ENCODE peak calls at places on chromosomes 6 and 20, in eight cellular contexts. One of them, this sample, is unnamed.
A peak's percentile ranks its signal among the peaks of the same experiment; 100 is the strongest.

GRCh38 chr6:84161190-84161589 is 66.3 kb downstream of the CEP162 start:
- DNase-seq in heart right ventricle: no peak
- DNase-seq in upper lobe of left lung: no peak
- DNase-seq in left ventricle myocardium inferior: no peak
- DNase-seq in pancreas: no peak
- DNase-seq in lung: no peak
- DNase-seq in epithelial cell of esophagus: no peak
- DNase-seq in AG04450: no peak
- DNase-seq in this sample: no peak

GRCh38 chr6:119158057-119158848 is 79.8 kb upstream of the FAM184A start:
- DNase-seq in heart right ventricle: peak; percentile 36
- DNase-seq in upper lobe of left lung: peak; percentile 38
- DNase-seq in left ventricle myocardium inferior: peak; percentile 42
- DNase-seq in pancreas: no peak
- DNase-seq in lung: peak; percentile 41
- DNase-seq in epithelial cell of esophagus: no peak
- DNase-seq in AG04450: no peak
- DNase-seq in this sample: no peak

GRCh38 chr6:110415297-110415916 is at the start of gene DDO:
- DNase-seq in heart right ventricle: peak; percentile 82
- DNase-seq in upper lobe of left lung: peak; percentile 70
- DNase-seq in left ventricle myocardium inferior: peak; percentile 86
- DNase-seq in pancreas: peak; percentile 95
- DNase-seq in lung: peak; percentile 48
- DNase-seq in epithelial cell of esophagus: no peak
- DNase-seq in AG04450: no peak
- DNase-seq in this sample: peak; percentile 2

GRCh38 chr6:41712651-41713103 is 22.7 kb downstream of the TFEB start:
- DNase-seq in heart right ventricle: peak; percentile 77
- DNase-seq in upper lobe of left lung: peak; percentile 87
- DNase-seq in left ventricle myocardium inferior: peak; percentile 80
- DNase-seq in pancreas: peak; percentile 89
- DNase-seq in lung: peak; percentile 72
- DNase-seq in epithelial cell of esophagus: no peak
- DNase-seq in AG04450: no peak
- DNase-seq in this sample: peak; percentile 37

GRCh38 chr6:7201732-7202541 is 94.2 kb downstream of the RREB1 start:
- DNase-seq in heart right ventricle: peak; percentile 53
- DNase-seq in upper lobe of left lung: peak; percentile 85
- DNase-seq in left ventricle myocardium inferior: peak; percentile 52
- DNase-seq in pancreas: no peak
- DNase-seq in lung: peak; percentile 73
- DNase-seq in epithelial cell of esophagus: peak; percentile 15
- DNase-seq in AG04450: no peak
- DNase-seq in this sample: no peak

GRCh38 chr20:46205349-46205748 is 87.2 kb downstream of the CD40 start:
- DNase-seq in heart right ventricle: no peak
- DNase-seq in upper lobe of left lung: no peak
- DNase-seq in left ventricle myocardium inferior: no peak
- DNase-seq in pancreas: no peak
- DNase-seq in lung: no peak
- DNase-seq in epithelial cell of esophagus: no peak
- DNase-seq in AG04450: no peak
- DNase-seq in this sample: no peak

GRCh38 chr20:49024220-49024619 is 21.9 kb upstream of the CSE1L start:
- DNase-seq in heart right ventricle: no peak
- DNase-seq in upper lobe of left lung: no peak
- DNase-seq in left ventricle myocardium inferior: no peak
- DNase-seq in pancreas: no peak
- DNase-seq in lung: no peak
- DNase-seq in epithelial cell of esophagus: no peak
- DNase-seq in AG04450: no peak
- DNase-seq in this sample: no peak

GRCh38 chr20:54598351-54598750 is 123.0 kb downstream of the DOK5 start:
- DNase-seq in heart right ventricle: no peak
- DNase-seq in upper lobe of left lung: no peak
- DNase-seq in left ventricle myocardium inferior: no peak
- DNase-seq in pancreas: no peak
- DNase-seq in lung: no peak
- DNase-seq in epithelial cell of esophagus: no peak
- DNase-seq in AG04450: no peak
- DNase-seq in this sample: no peak

GRCh38 chr20:32528291-32528891 is 56.7 kb downstream of the NOL4L start:
- DNase-seq in heart right ventricle: peak; percentile 64
- DNase-seq in upper lobe of left lung: no peak
- DNase-seq in left ventricle myocardium inferior: peak; percentile 73
- DNase-seq in pancreas: peak; percentile 74
- DNase-seq in lung: no peak
- DNase-seq in epithelial cell of esophagus: no peak
- DNase-seq in AG04450: no peak
- DNase-seq in this sample: no peak

GRCh38 chr20:57638173-57638894 is 18.1 kb upstream of the ZBP1 start:
- DNase-seq in heart right ventricle: no peak
- DNase-seq in upper lobe of left lung: peak; percentile 60
- DNase-seq in left ventricle myocardium inferior: no peak
- DNase-seq in pancreas: no peak
- DNase-seq in lung: peak; percentile 34
- DNase-seq in epithelial cell of esophagus: no peak
- DNase-seq in AG04450: no peak
- DNase-seq in this sample: peak; percentile 38

GRCh38 chr6:113672691-113673149 is 184.4 kb upstream of the MARCKS start:
- DNase-seq in heart right ventricle: peak; percentile 70
- DNase-seq in upper lobe of left lung: peak; percentile 47
- DNase-seq in left ventricle myocardium inferior: peak; percentile 66
- DNase-seq in pancreas: peak; percentile 33
- DNase-seq in lung: peak; percentile 33
- DNase-seq in epithelial cell of esophagus: no peak
- DNase-seq in AG04450: no peak
- DNase-seq in this sample: no peak

GRCh38 chr6:109690373-109690739 is 646 bp downstream of the AK9 start:
- DNase-seq in heart right ventricle: peak; percentile 55
- DNase-seq in upper lobe of left lung: peak; percentile 86
- DNase-seq in left ventricle myocardium inferior: peak; percentile 41
- DNase-seq in pancreas: peak; percentile 80
- DNase-seq in lung: peak; percentile 66
- DNase-seq in epithelial cell of esophagus: peak; percentile 21
- DNase-seq in AG04450: no peak
- DNase-seq in this sample: peak; percentile 18

GRCh38 chr6:108167449-108167903 is 1.7 kb downstream of the NR2E1 start:
- DNase-seq in heart right ventricle: no peak
- DNase-seq in upper lobe of left lung: no peak
- DNase-seq in left ventricle myocardium inferior: no peak
- DNase-seq in pancreas: no peak
- DNase-seq in lung: no peak
- DNase-seq in epithelial cell of esophagus: no peak
- DNase-seq in AG04450: no peak
- DNase-seq in this sample: no peak

GRCh38 chr6:21199246-21199645 is 394.3 kb upstream of the SOX4 start:
- DNase-seq in heart right ventricle: no peak
- DNase-seq in upper lobe of left lung: no peak
- DNase-seq in left ventricle myocardium inferior: no peak
- DNase-seq in pancreas: no peak
- DNase-seq in lung: no peak
- DNase-seq in epithelial cell of esophagus: no peak
- DNase-seq in AG04450: no peak
- DNase-seq in this sample: no peak

GRCh38 chr6:12279322-12280098 is 10.7 kb upstream of the EDN1 start:
- DNase-seq in heart right ventricle: no peak
- DNase-seq in upper lobe of left lung: no peak
- DNase-seq in left ventricle myocardium inferior: no peak
- DNase-seq in pancreas: no peak
- DNase-seq in lung: no peak
- DNase-seq in epithelial cell of esophagus: no peak
- DNase-seq in AG04450: no peak
- DNase-seq in this sample: no peak

GRCh38 chr20:61044499-61044898 is 207.6 kb upstream of the CDH4 start:
- DNase-seq in heart right ventricle: no peak
- DNase-seq in upper lobe of left lung: no peak
- DNase-seq in left ventricle myocardium inferior: no peak
- DNase-seq in pancreas: no peak
- DNase-seq in lung: no peak
- DNase-seq in epithelial cell of esophagus: no peak
- DNase-seq in AG04450: no peak
- DNase-seq in this sample: no peak

GRCh38 chr6:4883298-4883697 is 107.1 kb downstream of the CDYL start:
- DNase-seq in heart right ventricle: no peak
- DNase-seq in upper lobe of left lung: no peak
- DNase-seq in left ventricle myocardium inferior: no peak
- DNase-seq in pancreas: peak; percentile 80
- DNase-seq in lung: no peak
- DNase-seq in epithelial cell of esophagus: no peak
- DNase-seq in AG04450: no peak
- DNase-seq in this sample: no peak

GRCh38 chr6:26045046-26045938 is 41.9 kb upstream of the HFE start:
- DNase-seq in heart right ventricle: peak; percentile 31
- DNase-seq in upper lobe of left lung: peak; percentile 86
- DNase-seq in left ventricle myocardium inferior: peak; percentile 57
- DNase-seq in pancreas: peak; percentile 48
- DNase-seq in lung: peak; percentile 90
- DNase-seq in epithelial cell of esophagus: peak; percentile 92
- DNase-seq in AG04450: peak; percentile 82
- DNase-seq in this sample: peak; percentile 98
- H3K4me3 ChIP-seq in heart right ventricle: peak overlapping the region; percentile 67
- H3K4me3 ChIP-seq in upper lobe of left lung: peak overlapping the region; percentile 45
- H3K4me3 ChIP-seq in left ventricle myocardium inferior: peak overlapping the region; percentile 67
- H3K4me3 ChIP-seq in pancreas: peak overlapping the region; percentile 13
- H3K4me3 ChIP-seq in lung: peak overlapping the region; percentile 28
- H3K4me3 ChIP-seq in epithelial cell of esophagus: peak overlapping the region; percentile 61
- H3K4me3 ChIP-seq in AG04450: peak overlapping the region; percentile 66
- H3K4me3 ChIP-seq in this sample: peak overlapping the region; percentile 71

DNA sequence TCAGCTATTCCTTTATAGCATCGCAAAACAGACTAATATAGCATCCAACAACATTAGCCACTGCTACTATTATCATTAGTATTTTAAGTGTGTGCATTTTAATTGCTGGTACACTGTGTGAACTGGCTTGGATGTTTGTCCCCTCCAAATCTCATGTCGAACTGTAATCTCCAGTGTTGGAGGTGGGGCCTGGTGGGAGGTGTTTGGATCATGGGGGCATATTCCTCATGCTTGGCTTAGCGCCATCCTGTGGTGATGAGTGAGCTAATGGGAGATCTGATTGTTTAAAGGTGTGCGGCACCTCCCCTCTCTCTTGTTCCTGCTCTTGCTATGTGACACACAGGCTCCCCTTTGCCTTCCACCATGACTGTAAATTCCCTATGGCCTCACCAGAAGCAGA is 12.4 kb upstream of the OSER1 start:
- DNase-seq in heart right ventricle: no peak
- DNase-seq in upper lobe of left lung: no peak
- DNase-seq in left ventricle myocardium inferior: peak; percentile 28
- DNase-seq in pancreas: no peak
- DNase-seq in lung: no peak
- DNase-seq in epithelial cell of esophagus: no peak
- DNase-seq in AG04450: no peak
- DNase-seq in this sample: no peak
- TF ChIP-seq CTCF in heart right ventricle: no peak
- TF ChIP-seq CTCF in upper lobe of left lung: no peak
- TF ChIP-seq CTCF in left ventricle myocardium inferior: no peak
- TF ChIP-seq CTCF in pancreas: no peak
- TF ChIP-seq CTCF in lung: no peak
- TF ChIP-seq CTCF in epithelial cell of esophagus: no peak
- TF ChIP-seq CTCF in AG04450: no peak
- TF ChIP-seq CTCF in this sample: peak; percentile 15

GRCh38 chr20:41140226-41141133 is 3.1 kb downstream of the PLCG1 start:
- DNase-seq in heart right ventricle: no peak
- DNase-seq in upper lobe of left lung: no peak
- DNase-seq in left ventricle myocardium inferior: no peak
- DNase-seq in pancreas: no peak
- DNase-seq in lung: no peak
- DNase-seq in epithelial cell of esophagus: no peak
- DNase-seq in AG04450: no peak
- DNase-seq in this sample: no peak
- H3K4me3 ChIP-seq in heart right ventricle: peak overlapping the region; percentile 97
- H3K4me3 ChIP-seq in upper lobe of left lung: no peak overlapping the region
- H3K4me3 ChIP-seq in left ventricle myocardium inferior: peak overlapping the region; percentile 77
- H3K4me3 ChIP-seq in pancreas: no peak overlapping the region
- H3K4me3 ChIP-seq in lung: no peak overlapping the region
- H3K4me3 ChIP-seq in epithelial cell of esophagus: no peak overlapping the region
- H3K4me3 ChIP-seq in AG04450: peak overlapping the region; percentile 15
- H3K4me3 ChIP-seq in this sample: no peak overlapping the region

GRCh38 chr6:149646599-149646998 is 1.9 kb downstream of the KATNA1 start:
- DNase-seq in heart right ventricle: no peak
- DNase-seq in upper lobe of left lung: no peak
- DNase-seq in left ventricle myocardium inferior: no peak
- DNase-seq in pancreas: no peak
- DNase-seq in lung: no peak
- DNase-seq in epithelial cell of esophagus: no peak
- DNase-seq in AG04450: no peak
- DNase-seq in this sample: no peak

GRCh38 chr6:149651056-149651455 is 2.5 kb upstream of the KATNA1 start:
- DNase-seq in heart right ventricle: no peak
- DNase-seq in upper lobe of left lung: no peak
- DNase-seq in left ventricle myocardium inferior: no peak
- DNase-seq in pancreas: no peak
- DNase-seq in lung: no peak
- DNase-seq in epithelial cell of esophagus: no peak
- DNase-seq in AG04450: no peak
- DNase-seq in this sample: no peak

GRCh38 chr6:149642829-149643580 is 5.5 kb downstream of the KATNA1 start:
- DNase-seq in heart right ventricle: no peak
- DNase-seq in upper lobe of left lung: no peak
- DNase-seq in left ventricle myocardium inferior: no peak
- DNase-seq in pancreas: no peak
- DNase-seq in lung: no peak
- DNase-seq in epithelial cell of esophagus: peak; percentile 32
- DNase-seq in AG04450: no peak
- DNase-seq in this sample: no peak

DNA sequence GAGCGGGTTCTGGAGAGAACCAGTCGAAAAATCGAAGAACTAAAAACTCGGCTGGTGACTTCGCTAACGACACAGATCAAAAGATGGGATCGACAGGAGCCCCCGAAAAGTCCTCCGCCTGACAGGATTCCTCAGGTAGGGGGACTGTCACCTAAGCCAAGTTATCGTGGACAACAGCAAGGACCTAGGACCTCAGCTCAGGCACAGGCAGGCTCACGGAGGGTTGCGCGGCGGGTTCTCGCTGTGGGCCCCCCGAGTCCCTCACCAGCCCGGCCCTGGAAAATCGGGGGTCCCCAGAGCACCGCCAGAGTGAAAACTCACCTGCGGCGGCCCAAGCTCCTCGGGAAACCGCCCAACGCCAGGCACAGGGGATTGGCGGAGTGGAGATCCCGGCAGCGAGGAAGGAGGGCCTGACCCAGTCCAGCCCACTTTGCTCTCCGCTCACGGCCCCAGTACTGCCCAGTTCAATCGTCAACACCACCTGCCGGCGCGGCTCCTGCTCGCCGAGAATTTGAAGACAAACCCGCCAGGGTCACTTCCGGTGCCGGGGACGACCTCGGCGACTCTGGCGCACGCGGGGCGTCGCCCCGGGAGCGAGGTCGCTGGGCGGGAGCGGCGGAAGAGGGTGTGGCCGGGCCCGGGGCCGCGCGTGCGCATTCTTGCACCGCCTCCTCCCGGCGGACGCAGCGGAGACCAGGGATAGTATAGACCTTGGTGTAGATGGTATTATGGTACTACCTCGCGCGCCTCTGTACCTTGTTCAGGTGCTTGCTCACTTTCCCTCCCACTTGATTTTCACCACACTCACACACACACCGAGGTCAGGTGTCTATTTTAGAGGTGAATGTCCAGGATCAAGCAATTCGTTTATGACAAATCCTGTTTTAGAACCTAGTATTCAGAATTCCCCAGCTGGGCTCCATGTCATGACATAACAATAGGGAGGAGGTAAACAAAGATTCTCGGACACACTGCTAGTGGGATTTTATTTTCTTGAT is at the start of gene KATNA1:
- DNase-seq in heart right ventricle: peak; percentile 91
- DNase-seq in upper lobe of left lung: peak; percentile 90
- DNase-seq in left ventricle myocardium inferior: peak; percentile 87
- DNase-seq in pancreas: peak; percentile 90
- DNase-seq in lung: peak; percentile 89
- DNase-seq in epithelial cell of esophagus: peak; percentile 85
- DNase-seq in AG04450: peak; percentile 10
- DNase-seq in this sample: peak; percentile 85
- TF ChIP-seq CTCF in heart right ventricle: peak; percentile 9
- TF ChIP-seq CTCF in upper lobe of left lung: no peak
- TF ChIP-seq CTCF in left ventricle myocardium inferior: peak; percentile 29
- TF ChIP-seq CTCF in pancreas: no peak
- TF ChIP-seq CTCF in lung: no peak
- TF ChIP-seq CTCF in epithelial cell of esophagus: no peak
- TF ChIP-seq CTCF in AG04450: no peak
- TF ChIP-seq CTCF in this sample: no peak